ENCODE peak calls at places on chromosomes 4 and X, in five cellular contexts. B is T-helper 22 cell, C is stomach, P is endodermal cell, V is DMS153. G is an unnamed sample.

GRCh38 chrX:87873988-87874500 is 356.4 kb downstream of the KLHL4 start:
- DNase-seq in P (no peak), B (no peak), C (no peak), V (no peak), G (no peak)

GRCh38 chrX:9882669-9883446 is 84.3 kb upstream of the CLDN34 start:
- DNase-seq in C (no peak), V (no peak), P (no peak), B (no peak), G (no peak)

GRCh38 chr4:54837576-54838140 is 179.9 kb downstream of the KIT start:
- DNase-seq in C (no peak), B (no peak), P (no peak), V (no peak), G (no peak)

GRCh38 chr4:103010827-103011226 is 8.7 kb downstream of the SLC9B1 start:
- DNase-seq in B (no peak), C (no peak), V (no peak), P (no peak), G (no peak)

GRCh38 chrX:72735561-72735960 is 21.5 kb upstream of the PHKA1 start:
- DNase-seq in P (no peak), V (no peak), B (no peak), C (no peak), G (no peak)

GRCh38 chrX:30831082-30831481 is 58.0 kb downstream of the TAB3 start:
- DNase-seq in C (no peak), P (no peak), B (no peak), V (no peak), G (no peak)

GRCh38 chr4:114807759-114808404 is 209.3 kb downstream of the UGT8 start:
- DNase-seq in C (peak), V (no peak), B (no peak), P (peak), G (no peak)

GRCh38 chrX:68988865-68989264 is 160.0 kb downstream of the EFNB1 start:
- DNase-seq in P (no peak), B (no peak), V (no peak), C (no peak), G (no peak)

GRCh38 chrX:125710403-125711062 is 390.9 kb downstream of the TEX13C start:
- DNase-seq in V (no peak), P (no peak), B (no peak), C (no peak), G (no peak)

GRCh38 chr4:6781561-6781960 is 966 bp upstream of the KIAA0232 start:
- DNase-seq in V (no peak), B (no peak), P (no peak), C (no peak), G (no peak)

GRCh38 chr4:37749398-37749988 is 63.3 kb upstream of the RELL1 start:
- DNase-seq in P (no peak), V (no peak), C (no peak), B (no peak), G (no peak)

GRCh38 chr4:183337349-183337748 is 15.1 kb upstream of the CLDN24 start:
- DNase-seq in B (no peak), P (no peak), C (peak), V (no peak), G (no peak)

GRCh38 chr4:33316033-33316432 is 2595.9 kb downstream of the PCDH7 start:
- DNase-seq in C (no peak), B (no peak), V (no peak), P (no peak), G (no peak)

GRCh38 chrX:100747090-100747489 is 15.2 kb upstream of the SYTL4 start:
- DNase-seq in P (no peak), V (no peak), C (no peak), B (no peak), G (no peak)

GRCh38 chrX:119757979-119758681 is at the start of gene SOWAHD:
- DNase-seq in P (peak), B (peak), C (peak), V (no peak), G (peak)

GRCh38 chr4:56733352-56733751 is 52.3 kb upstream of the HOPX start:
- DNase-seq in P (no peak), V (no peak), C (no peak), B (no peak), G (no peak)

GRCh38 chrX:148872881-148873280 is 372.5 kb downstream of the AFF2 start:
- DNase-seq in B (no peak), C (no peak), P (no peak), V (no peak), G (no peak)

GRCh38 chr4:111748157-111748556 is 397.1 kb upstream of the FAM241A start:
- DNase-seq in C (no peak), B (no peak), P (peak), V (no peak), G (no peak)

GRCh38 chrX:51891821-51892551 is 1.4 kb upstream of the MAGED1 start:
- DNase-seq in P (peak), V (no peak), B (no peak), C (no peak), G (peak)

GRCh38 chr4:157217708-157218107 is 2.8 kb upstream of the GRIA2 start:
- DNase-seq in V (no peak), B (no peak), C (no peak), P (no peak), G (no peak)

GRCh38 chr4:147958459-147959065 is 226.7 kb downstream of the ARHGAP10 start:
- DNase-seq in C (no peak), B (no peak), V (no peak), P (no peak), G (no peak)

GRCh38 chrX:71911731-71912050 is 1.0 kb downstream of the NHSL2 start:
- DNase-seq in C (no peak), P (no peak), B (no peak), V (no peak), G (no peak)

GRCh38 chr4:56828784-56829535 is 7.5 kb upstream of the SPINK2 start:
- DNase-seq in V (no peak), B (no peak), C (no peak), P (no peak), G (no peak)

GRCh38 chrX:28773807-28774206 is 186.6 kb downstream of the IL1RAPL1 start:
- DNase-seq in C (no peak), B (no peak), V (no peak), P (no peak), G (no peak)

GRCh38 chr4:76658231-76659102 is 223.4 kb downstream of the SHROOM3 start:
- DNase-seq in V (no peak), C (no peak), B (no peak), P (no peak), G (no peak)

GRCh38 chr4:7903686-7904085 is 36.0 kb downstream of the AFAP1 start:
- DNase-seq in V (no peak), C (no peak), B (no peak), P (no peak), G (no peak)

GRCh38 chr4:4694812-4695211 is 153.0 kb upstream of the STX18 start:
- DNase-seq in V (no peak), P (no peak), C (no peak), B (no peak), G (no peak)

GRCh38 chrX:40945366-40945713 is 139.9 kb upstream of the USP9X start:
- DNase-seq in V (no peak), C (no peak), B (no peak), P (no peak), G (no peak)

GRCh38 chrX:155086202-155086840 is 15.0 kb downstream of the BRCC3 start:
- DNase-seq in P (peak), C (no peak), V (no peak), B (no peak), G (no peak)